ENCODE peak calls at places on chromosome 15, in ten cellular contexts. B is upper lobe of left lung, C is ovary, H is transverse colon, G is esophagus muscularis mucosa, R is spleen, X is thyroid gland, U is body of pancreas, Q is uterus, N is prostate gland. A is an unnamed sample. For H3K36me3, the result is how much of the 10 kb centered on the place peaks cover.

GRCh38 chr15:73226064-73226463 is 142.7 kb downstream of the HCN4 start:
- DNase-seq in B (no peak), C (no peak), H (no peak), G (no peak), R (no peak), X (no peak), U (no peak), Q (no peak), N (no peak), A (no peak)

GRCh38 chr15:65049418-65049840 is 4.2 kb downstream of the SLC51B start:
- DNase-seq in B (peak), C (peak), H (peak), G (no peak), R (peak), X (peak), U (peak), Q (peak), N (peak), A (peak)

GRCh38 chr15:69478259-69478687 is 25.7 kb downstream of the RPLP1 start:
- DNase-seq in B (no peak), C (peak), H (peak), G (no peak), R (peak), X (peak), U (peak), Q (peak), N (peak), A (peak)

GRCh38 chr15:69253156-69253555 is 45.6 kb upstream of the PAQR5 start:
- DNase-seq in B (no peak), C (no peak), H (no peak), G (no peak), R (no peak), X (no peak), U (no peak), Q (peak), N (no peak), A (no peak)

GRCh38 chr15:48250640-48251076 is 44.6 kb downstream of the SLC12A1 start:
- DNase-seq in B (no peak), C (peak), H (peak), G (no peak), R (no peak), X (peak), U (peak), Q (no peak), N (peak), A (no peak)

GRCh38 chr15:36584511-36584910 is 5.1 kb downstream of the CDIN1 start:
- DNase-seq in B (no peak), C (no peak), H (no peak), G (no peak), R (no peak), X (no peak), U (no peak), Q (no peak), N (no peak), A (no peak)

GRCh38 chr15:59062985-59063384 is 42.0 kb upstream of the CCNB2 start:
- DNase-seq in B (no peak), C (no peak), H (no peak), G (no peak), R (no peak), X (no peak), U (no peak), Q (no peak), N (no peak), A (no peak)

GRCh38 chr15:34214135-34214534 is 4.2 kb upstream of the KATNBL1 start:
- DNase-seq in B (no peak), C (no peak), H (no peak), G (no peak), R (no peak), X (no peak), U (no peak), Q (no peak), N (no peak), A (no peak)

GRCh38 chr15:65612616-65612946 is 1.6 kb upstream of the INTS14 start:
- DNase-seq in B (no peak), C (no peak), H (no peak), G (no peak), R (no peak), X (no peak), U (no peak), Q (no peak), N (no peak), A (no peak)

GRCh38 chr15:22951381-22952280 is 28.5 kb downstream of the CYFIP1 start:
- DNase-seq in B (no peak), C (peak), H (no peak), G (no peak), R (peak), X (no peak), U (no peak), Q (no peak), N (no peak), A (no peak)

GRCh38 chr15:63493451-63493850 is 10.9 kb upstream of the USP3 start:
- DNase-seq in B (no peak), C (no peak), H (no peak), G (no peak), R (no peak), X (no peak), U (no peak), Q (no peak), N (no peak), A (no peak)

GRCh38 chr15:85380860-85381535 is 595 bp downstream of the AKAP13 start:
- DNase-seq in B (peak), C (peak), H (peak), G (peak), R (peak), X (peak), U (peak), Q (no peak), N (peak), A (no peak)

DNA sequence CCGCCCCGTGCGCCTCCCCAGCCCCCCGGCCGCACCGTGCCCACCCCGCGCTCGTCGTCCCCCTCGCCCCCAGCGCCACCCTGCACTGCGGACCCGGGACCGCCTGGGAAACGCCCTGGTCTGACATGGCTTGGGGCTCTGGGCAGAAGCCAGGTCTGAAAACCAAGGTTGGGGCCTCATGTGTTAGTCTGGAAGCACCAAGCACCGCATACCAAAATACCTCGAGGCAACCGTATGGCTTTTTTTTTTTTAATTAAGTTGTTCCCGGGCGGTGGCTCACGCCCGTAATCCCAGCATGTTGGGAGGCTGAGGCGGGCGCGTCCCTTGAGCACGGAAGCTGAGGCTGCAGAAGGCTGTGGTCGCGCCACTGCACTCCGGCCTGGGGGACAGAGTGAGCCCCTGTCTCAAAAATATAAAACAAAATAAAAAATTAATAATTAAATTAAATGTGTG is 91.5 kb upstream of the CHD2 start:
- DNase-seq in B (peak), C (peak), H (no peak), G (no peak), R (peak), X (no peak), U (no peak), Q (peak), N (no peak), A (peak)
- TF ChIP-seq CTCF in B (no peak), C (no peak), H (no peak), G (no peak), R (no peak), X (no peak), U (no peak), Q (no peak), N (no peak), A (no peak)

DNA sequence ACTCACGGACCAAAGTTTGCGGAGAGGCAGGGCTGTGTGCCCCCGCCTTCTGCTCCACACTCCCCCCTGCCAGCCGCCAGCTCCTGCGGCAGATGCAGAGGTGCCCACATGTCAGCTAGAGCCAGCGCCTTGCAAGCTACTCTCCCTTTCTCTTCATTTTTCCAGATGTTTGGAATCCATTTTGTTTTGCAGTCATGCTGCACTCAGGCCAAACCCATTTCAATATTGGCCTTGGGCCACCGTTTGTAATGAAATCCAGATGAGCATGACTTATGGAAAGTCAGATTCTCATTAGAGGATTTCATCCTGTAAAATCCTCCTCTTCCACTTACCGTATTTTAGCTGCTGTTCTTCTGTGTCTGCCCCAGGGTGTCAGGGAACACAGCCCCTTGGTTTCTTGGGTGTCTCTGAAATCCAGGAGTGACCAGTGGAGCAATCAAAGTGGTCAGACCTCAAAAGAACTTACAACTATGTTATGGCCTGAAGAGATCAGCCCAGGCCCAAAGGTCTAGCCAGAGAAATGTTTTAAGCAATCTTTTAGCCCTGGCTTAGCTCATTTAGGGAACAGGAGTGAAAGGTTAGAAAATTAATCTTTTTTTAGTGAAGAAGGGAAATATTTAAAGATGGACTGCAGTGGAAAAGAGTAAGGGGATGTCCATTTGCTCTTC is 65.8 kb downstream of the AAGAB start:
- DNase-seq in B (no peak), C (no peak), H (no peak), G (no peak), R (no peak), X (no peak), U (no peak), Q (peak), N (no peak), A (no peak)
- H3K36me3 ChIP-seq in B (under half), C (under half), H (under half), G (half or more), R (half or more), X (under half), U (under half), Q (under half), N (under half), A (half or more)

DNA sequence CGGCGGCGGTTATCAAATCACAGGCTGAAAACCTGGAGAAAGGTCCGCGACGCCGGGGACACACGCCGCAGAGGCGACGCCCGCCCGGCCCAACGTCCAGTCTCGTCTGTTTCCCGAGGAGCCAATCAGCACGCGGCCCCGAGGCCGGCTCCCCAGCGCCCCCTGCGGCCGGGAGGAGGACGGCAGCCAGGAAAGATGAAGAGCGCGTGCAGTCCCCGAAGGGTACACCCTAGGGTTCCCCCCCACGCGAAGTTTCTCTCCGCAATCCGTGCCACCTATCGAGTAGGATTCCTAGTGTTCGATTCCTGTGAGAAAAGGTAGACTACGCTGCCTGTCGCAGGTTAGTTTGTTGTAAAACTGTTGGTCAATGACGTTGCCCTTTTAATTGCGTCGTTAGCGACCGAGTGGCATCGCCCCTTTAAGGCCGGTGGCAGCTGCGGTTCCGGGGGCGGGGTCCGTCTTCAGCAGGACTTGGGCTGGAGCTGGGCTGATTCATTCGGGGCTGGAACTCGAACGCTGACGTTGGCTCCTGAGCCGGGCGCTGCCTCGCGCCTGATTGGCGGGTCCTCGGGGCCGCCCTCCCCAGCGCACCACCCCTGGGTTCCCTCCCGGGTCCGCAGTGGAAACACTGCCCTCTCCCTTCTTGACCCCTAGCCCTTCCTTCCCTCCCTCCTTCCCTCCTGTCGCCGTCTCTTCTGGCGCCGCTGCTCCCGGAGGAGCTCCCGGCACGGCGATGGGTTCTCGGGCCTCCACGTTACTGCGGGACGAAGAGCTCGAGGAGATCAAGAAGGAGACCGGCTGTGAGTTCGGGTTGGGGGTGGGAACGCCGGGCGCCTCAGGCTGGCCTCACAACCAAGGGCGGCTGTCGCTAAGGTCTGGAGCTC is at the start of the genes CHP1 and EXD1:
- DNase-seq in B (peak), C (peak), H (peak), G (peak), R (peak), X (peak), U (peak), Q (peak), N (peak), A (peak)
- TF ChIP-seq POLR2A in B (peak), C (peak), H (peak), G (peak), R (peak), X (no peak), U (peak), Q (peak), N (peak), A (peak)

DNA sequence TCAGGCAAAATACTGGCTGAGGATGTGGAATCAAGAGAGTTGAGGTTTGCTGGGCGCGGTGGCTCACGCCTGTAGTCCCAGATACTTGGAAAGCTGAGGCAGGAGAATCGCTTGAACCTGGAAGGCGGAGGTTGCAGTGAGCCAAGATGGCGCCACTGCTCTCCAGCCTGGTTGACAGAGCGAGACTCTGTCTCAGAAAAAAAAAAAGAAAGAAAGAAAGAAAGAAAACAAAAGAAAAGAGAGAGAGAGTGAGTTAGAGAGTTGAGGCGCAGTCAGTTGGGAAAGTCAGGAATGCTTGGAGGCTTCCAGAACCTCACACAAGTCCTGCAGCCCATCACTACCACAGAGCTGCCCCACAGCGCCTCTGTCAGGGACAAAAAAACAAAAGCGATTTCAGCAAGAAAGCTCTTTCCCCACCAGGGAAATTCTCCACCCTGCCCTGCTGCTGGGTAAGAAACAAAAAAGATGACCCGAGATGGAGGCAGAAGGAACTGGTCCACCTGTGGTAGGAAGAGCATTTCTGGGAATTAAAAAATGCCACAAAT is 13.8 kb downstream of the HDC start:
- DNase-seq in B (no peak), C (no peak), H (no peak), G (peak), R (no peak), X (no peak), U (no peak), Q (no peak), N (no peak), A (no peak)
- TF ChIP-seq CTCF in B (no peak), C (no peak), H (no peak), G (no peak), R (no peak), X (no peak), U (no peak), Q (no peak), N (no peak), A (no peak)

GRCh38 chr15:49645937-49646336 is 25.1 kb downstream of the DTWD1 start:
- DNase-seq in B (no peak), C (no peak), H (no peak), G (no peak), R (no peak), X (peak), U (peak), Q (peak), N (peak), A (no peak)
- H3K36me3 ChIP-seq in B (under half), C (under half), H (under half), G (under half), R (under half), X (under half), U (under half), Q (under half), N (under half), A (under half)

GRCh38 chr15:101540480-101541239 is 51.2 kb upstream of the PCSK6 start:
- DNase-seq in B (no peak), C (no peak), H (no peak), G (no peak), R (no peak), X (no peak), U (no peak), Q (no peak), N (no peak), A (no peak)
- TF ChIP-seq POLR2A in B (no peak), C (no peak), H (no peak), G (no peak), R (no peak), X (no peak), U (no peak), Q (no peak), N (no peak), A (no peak)

DNA sequence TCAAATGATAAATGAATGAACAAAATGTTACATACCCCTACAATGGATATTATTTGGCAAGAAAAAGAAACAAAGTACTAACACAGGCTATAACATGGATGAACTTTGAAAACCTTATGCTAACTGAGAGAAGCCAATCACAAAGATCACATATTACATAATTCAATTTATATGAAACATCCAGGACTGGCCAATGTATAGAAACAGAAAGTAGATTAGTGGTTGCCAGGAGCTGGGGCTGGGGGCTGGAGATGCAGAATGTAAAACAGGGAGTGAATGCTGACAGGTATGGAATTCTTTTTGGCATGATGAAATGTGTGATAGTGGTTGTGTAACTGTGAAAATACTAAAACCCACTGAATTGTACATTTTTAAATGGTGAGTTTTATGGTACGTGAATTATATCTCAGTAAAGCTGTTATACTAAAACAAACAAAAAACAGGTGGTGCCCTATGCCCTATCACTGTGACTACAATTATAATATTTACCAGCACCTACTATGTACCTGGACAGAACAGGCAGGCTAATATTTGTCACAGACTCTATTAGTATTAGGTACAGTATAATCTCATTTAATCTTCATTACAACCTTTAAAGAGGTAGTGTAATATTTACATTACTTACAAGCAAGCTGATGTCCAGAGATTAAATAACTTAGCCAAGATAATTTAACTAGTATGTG is 90.0 kb downstream of the ETFA start:
- DNase-seq in B (no peak), C (no peak), H (no peak), G (no peak), R (no peak), X (no peak), U (no peak), Q (no peak), N (no peak), A (no peak)
- TF ChIP-seq CTCF in B (no peak), C (no peak), H (no peak), G (no peak), R (no peak), X (no peak), U (no peak), Q (no peak), N (no peak), A (no peak)

DNA sequence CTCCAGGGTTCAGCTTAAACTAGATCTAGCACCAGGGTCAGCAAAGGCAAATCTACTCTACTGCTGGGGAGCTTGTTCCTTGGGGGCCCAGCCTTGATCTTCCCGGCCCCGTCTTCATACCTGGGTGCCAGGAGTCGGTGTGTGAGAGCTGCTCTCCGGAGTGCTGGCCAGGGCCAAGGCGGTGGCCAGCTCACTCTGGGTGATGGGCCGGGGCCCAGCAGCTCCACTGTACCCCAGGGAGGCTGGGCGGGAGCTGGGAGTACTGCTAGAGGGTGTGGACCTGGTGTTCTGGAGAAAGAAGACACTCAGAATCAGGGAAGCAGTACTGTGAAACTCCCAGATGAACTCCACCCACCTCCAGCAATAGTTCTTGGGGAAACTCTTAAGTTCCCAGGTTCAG is 11.9 kb downstream of the UBL7 start:
- DNase-seq in B (no peak), C (no peak), H (no peak), G (no peak), R (peak), X (no peak), U (no peak), Q (no peak), N (no peak), A (peak)
- H3K36me3 ChIP-seq in B (half or more), C (under half), H (half or more), G (half or more), R (half or more), X (half or more), U (under half), Q (under half), N (under half), A (half or more)